ENCODE peak calls at places on chromosomes 6 and 20, in six cellular contexts. Z is suprapubic skin, J is neural progenitor cell, R is Peyer's patch, H is sigmoid colon, W is ascending aorta. G is an unnamed sample.

GRCh38 chr6:45574885-45575284 is 197.2 kb upstream of the SUPT3H start:
- DNase-seq in Z (no peak), J (no peak), R (no peak), H (no peak), W (no peak), G (no peak)

GRCh38 chr6:26553264-26553738 is 15.1 kb downstream of the HMGN4 start:
- DNase-seq in Z (no peak), J (peak; percentile 83), R (peak; percentile 77), H (peak; percentile 89), W (peak; percentile 83), G (peak; percentile 82)

GRCh38 chr6:136012198-136012884 is 160.8 kb downstream of the PDE7B start:
- DNase-seq in Z (no peak), J (no peak), R (no peak), H (no peak), W (no peak), G (no peak)

GRCh38 chr6:138422861-138423260 is 18.8 kb downstream of the HEBP2 start:
- DNase-seq in Z (no peak), J (no peak), R (no peak), H (no peak), W (no peak), G (no peak)

GRCh38 chr6:36314221-36315014 is 22.3 kb downstream of the BNIP5 start:
- DNase-seq in Z (no peak), J (no peak), R (no peak), H (no peak), W (no peak), G (no peak)

GRCh38 chr6:136725124-136725523 is 67.2 kb downstream of the MAP3K5 start:
- DNase-seq in Z (no peak), J (no peak), R (no peak), H (no peak), W (no peak), G (no peak)

GRCh38 chr6:79420054-79420453 is 117.2 kb downstream of the LCA5 start:
- DNase-seq in Z (no peak), J (no peak), R (no peak), H (no peak), W (no peak), G (no peak)

GRCh38 chr6:68139130-68139529 is 496.0 kb upstream of the ADGRB3 start:
- DNase-seq in Z (no peak), J (peak; percentile 79), R (no peak), H (no peak), W (no peak), G (no peak)

GRCh38 chr6:30160791-30161261 is at the start of gene TRIM10:
- DNase-seq in Z (no peak), J (no peak), R (no peak), H (no peak), W (no peak), G (no peak)

GRCh38 chr6:169490830-169491229 is 211.0 kb downstream of the WDR27 start:
- DNase-seq in Z (no peak), J (no peak), R (no peak), H (no peak), W (no peak), G (no peak)

GRCh38 chr6:107458687-107459282 is 579 bp downstream of the PDSS2 start:
- DNase-seq in Z (no peak), J (no peak), R (no peak), H (no peak), W (peak; percentile 64), G (no peak)

GRCh38 chr20:50412069-50412468 is 98.1 kb upstream of the PTPN1 start:
- DNase-seq in Z (no peak), J (no peak), R (no peak), H (no peak), W (no peak), G (peak; percentile 60)

GRCh38 chr6:13916230-13916944 is 8.4 kb upstream of the RNF182 start:
- DNase-seq in Z (no peak), J (no peak), R (no peak), H (no peak), W (no peak), G (no peak)

GRCh38 chr6:71349976-71350615 is 61.5 kb downstream of the OGFRL1 start:
- DNase-seq in Z (no peak), J (no peak), R (no peak), H (peak; percentile 82), W (no peak), G (no peak)

GRCh38 chr20:36572701-36573102 is 695 bp upstream of the TGIF2 start:
- DNase-seq in Z (no peak), J (peak; percentile 64), R (peak; percentile 39), H (no peak), W (peak; percentile 64), G (peak; percentile 33)

GRCh38 chr6:132569170-132569569 is 952 bp upstream of the TAAR6 start:
- DNase-seq in Z (no peak), J (no peak), R (no peak), H (no peak), W (no peak), G (no peak)

GRCh38 chr20:43749734-43750294 is 23.0 kb upstream of the GTSF1L start:
- DNase-seq in Z (peak; percentile 82), J (peak; percentile 82), R (peak; percentile 76), H (peak; percentile 83), W (peak; percentile 86), G (peak; percentile 84)

GRCh38 chr6:4327841-4328240 is 192.5 kb upstream of the ECI2 start:
- DNase-seq in Z (no peak), J (no peak), R (no peak), H (no peak), W (no peak), G (no peak)

GRCh38 chr20:14644698-14645097 is 307.3 kb upstream of the FLRT3 start:
- DNase-seq in Z (no peak), J (no peak), R (no peak), H (no peak), W (no peak), G (no peak)

GRCh38 chr6:144211160-144211559 is 60.8 kb downstream of the STX11 start:
- DNase-seq in Z (no peak), J (no peak), R (no peak), H (no peak), W (no peak), G (no peak)
- H3K4me1 ChIP-seq in Z (peaks cover 11% of the 10 kb centered on the region), J (peaks cover 6% of the 10 kb centered on the region), R (peaks cover 9% of the 10 kb centered on the region), H (peaks cover 10% of the 10 kb centered on the region), W (peaks cover 7% of the 10 kb centered on the region), G (peaks cover 5% of the 10 kb centered on the region)

DNA sequence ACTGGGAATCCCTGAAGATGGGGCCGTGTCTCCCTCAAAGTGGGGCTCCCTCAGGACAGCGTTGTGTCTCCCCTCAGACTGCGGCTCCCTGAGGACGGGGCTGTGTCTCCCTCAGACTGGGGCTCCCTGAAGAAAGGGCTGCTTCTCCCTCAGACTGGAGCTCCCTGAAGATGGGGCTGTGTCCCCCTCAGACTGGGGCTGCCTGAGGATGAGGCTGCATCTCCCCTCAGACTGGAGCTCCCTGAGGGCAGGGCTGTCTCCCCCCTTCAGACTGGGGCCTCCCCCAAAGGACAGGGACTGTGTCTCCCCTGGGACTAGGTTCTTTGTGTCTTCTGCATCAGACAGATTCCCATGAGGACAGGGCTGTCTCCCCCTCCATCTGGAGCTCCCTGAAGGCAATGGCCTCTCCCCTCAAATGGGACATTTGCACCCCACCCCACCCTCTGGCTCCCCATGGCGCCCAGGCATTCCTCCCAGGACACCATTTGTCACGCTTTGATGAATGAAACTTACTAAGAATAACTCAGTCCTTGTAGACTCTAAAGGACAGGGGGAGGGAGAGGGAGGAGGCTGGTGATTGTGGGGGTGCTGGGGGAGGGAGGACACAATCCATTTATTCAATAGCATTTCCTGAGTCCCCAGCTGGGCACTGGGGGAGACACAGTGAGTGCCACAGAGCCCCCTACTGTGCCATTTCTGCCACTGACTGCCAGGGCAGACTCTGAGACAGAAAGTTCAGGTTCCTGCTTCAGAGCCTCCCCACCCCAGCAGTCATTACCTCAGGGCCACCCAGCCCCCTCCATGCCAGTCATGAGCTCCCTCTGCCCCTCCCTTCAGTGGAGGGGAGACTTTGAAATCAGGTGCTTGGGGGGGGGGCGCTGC is 122.4 kb downstream of the MRPL14 start:
- DNase-seq in Z (no peak), J (no peak), R (no peak), H (no peak), W (no peak), G (no peak)
- TF ChIP-seq CTCF in Z (no peak), J (peak; percentile 9), R (no peak), H (no peak), W (no peak), G (no peak)

GRCh38 chr6:146827216-146827928 is 228.6 kb downstream of the ADGB start:
- DNase-seq in Z (no peak), J (no peak), R (no peak), H (no peak), W (no peak), G (no peak)
- H3K4me3 ChIP-seq in Z (no peak overlapping the region), J (no peak overlapping the region), R (no peak overlapping the region), H (no peak overlapping the region), W (no peak overlapping the region), G (no peak overlapping the region)

DNA sequence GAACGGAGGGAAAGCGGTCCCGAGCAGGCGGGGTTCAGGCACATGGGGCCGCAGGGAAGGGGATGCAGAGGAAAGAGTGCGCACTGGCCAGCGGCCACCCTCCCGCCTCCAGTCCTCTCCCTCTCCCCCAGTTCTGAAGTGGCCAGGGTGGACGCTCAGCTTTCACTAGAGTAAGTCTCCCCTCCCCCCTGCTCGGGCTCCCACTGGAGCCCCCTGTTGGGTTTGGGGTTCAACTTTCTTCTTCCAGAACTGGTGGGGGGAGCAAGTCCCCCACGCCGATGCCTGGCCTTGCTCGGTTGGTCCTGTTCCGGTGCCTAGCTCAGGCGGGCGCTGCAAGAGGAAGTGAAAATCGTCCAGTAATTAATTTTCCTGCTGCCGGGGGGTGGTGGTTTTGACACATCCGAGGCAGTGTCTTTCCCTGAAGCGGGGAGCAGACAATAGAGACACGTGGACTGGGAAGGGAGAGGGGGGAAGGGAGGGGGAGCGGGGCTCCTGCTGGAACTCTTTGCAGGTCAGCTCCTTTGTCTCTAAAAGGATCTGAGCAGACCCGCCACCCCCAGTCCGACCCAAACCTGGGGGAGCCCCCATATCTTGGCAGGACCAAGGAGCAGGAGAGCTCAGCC is 824 bp upstream of the SCRT2 start:
- DNase-seq in Z (no peak), J (peak; percentile 50), R (no peak), H (no peak), W (no peak), G (no peak)
- H3K4me1 ChIP-seq in Z (peaks cover 17% of the 10 kb centered on the region), J (peaks cover 25% of the 10 kb centered on the region), R (peaks cover 14% of the 10 kb centered on the region), H (peaks cover 22% of the 10 kb centered on the region), W (peaks cover 5% of the 10 kb centered on the region), G (no peaks in the 10 kb centered on the region)

DNA sequence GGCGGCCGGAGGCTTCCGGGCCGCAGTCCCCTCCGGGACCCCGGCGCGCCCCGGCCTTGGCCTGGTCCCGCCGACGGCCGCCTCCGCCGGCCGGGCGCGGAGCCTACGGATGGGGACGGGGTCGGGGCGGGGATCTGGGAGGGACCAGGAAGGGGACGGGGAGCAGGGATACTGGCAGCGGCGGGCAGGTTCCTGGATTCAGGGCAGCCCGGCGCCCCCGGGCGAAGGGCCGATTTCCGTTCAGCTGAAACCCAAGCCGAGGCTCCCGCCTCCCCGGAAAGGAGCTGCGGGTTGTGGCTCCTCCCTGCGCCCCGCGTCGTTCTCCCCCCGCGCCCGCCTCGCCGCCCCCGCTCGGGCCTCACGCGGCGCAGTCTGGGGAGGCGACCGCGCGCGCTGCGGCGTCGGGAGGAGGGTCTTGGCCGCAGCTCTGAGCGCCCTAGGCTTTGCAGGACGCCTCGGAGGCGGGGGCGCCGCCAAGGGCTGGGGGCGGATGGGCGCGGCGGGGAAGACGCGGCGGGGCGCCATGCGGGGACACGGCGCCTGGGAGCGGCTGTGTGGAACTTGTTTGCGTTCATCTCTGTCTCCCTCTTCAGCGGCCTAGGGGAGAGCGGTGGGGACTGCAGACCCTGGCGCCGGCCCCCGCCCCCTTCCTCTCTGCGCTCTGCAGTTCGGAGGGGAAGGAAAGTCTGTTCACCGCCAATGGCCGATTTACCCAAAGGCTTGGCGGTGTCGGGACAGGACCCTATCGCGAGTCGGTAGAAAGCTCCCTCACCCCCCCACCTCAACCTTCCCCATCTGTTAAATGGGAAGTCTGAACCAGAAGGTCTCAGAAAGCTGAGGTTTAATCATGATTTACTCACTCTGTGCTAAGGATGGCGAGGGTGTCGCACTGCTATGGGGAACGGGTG is 22.7 kb upstream of the TMEM181 start:
- DNase-seq in Z (no peak), J (peak; percentile 86), R (no peak), H (no peak), W (no peak), G (peak; percentile 40)
- TF ChIP-seq CTCF in Z (no peak), J (no peak), R (no peak), H (no peak), W (no peak), G (no peak)